ENCODE peak calls at places on chromosomes 6 and 20, in six cellular contexts. N is AG10803, D is psoas muscle, S is cardiac muscle cell, B is fibroblast of pulmonary artery, U is fibroblast of lung. M is an unnamed sample.

GRCh38 chr6:39887692-39888450 is 46.4 kb downstream of the MOCS1 start:
- DNase-seq in S (peak), U (peak), D (peak), N (peak), B (peak), M (peak)

GRCh38 chr20:44133424-44133823 is 53.6 kb downstream of the JPH2 start:
- DNase-seq in D (no peak), U (no peak), N (no peak), S (no peak), B (no peak), M (no peak)

GRCh38 chr6:5334341-5334740 is 73.0 kb downstream of the FARS2 start:
- DNase-seq in N (peak), B (peak), D (no peak), S (no peak), U (peak), M (peak)

GRCh38 chr6:143333749-143334520 is 116.6 kb downstream of the ADAT2 start:
- DNase-seq in D (no peak), N (no peak), S (no peak), U (no peak), B (no peak), M (no peak)

GRCh38 chr6:151805286-151805840 is 2.1 kb upstream of the ESR1 start:
- DNase-seq in B (no peak), D (peak), U (no peak), S (peak), N (peak), M (peak)

GRCh38 chr20:53609501-53610445 is 16.1 kb upstream of the ZNF217 start:
- DNase-seq in B (no peak), S (no peak), D (peak), N (peak), U (peak), M (peak)

GRCh38 chr6:72894091-72894490 is 272.2 kb downstream of the KCNQ5 start:
- DNase-seq in B (no peak), N (no peak), U (peak), D (no peak), S (no peak), M (no peak)

GRCh38 chr6:118565317-118565960 is 17.3 kb downstream of the PLN start:
- DNase-seq in S (peak), D (no peak), N (no peak), U (peak), B (no peak), M (peak)

GRCh38 chr6:155676346-155676745 is 220.7 kb upstream of the NOX3 start:
- DNase-seq in D (no peak), S (no peak), B (no peak), U (no peak), N (no peak), M (no peak)

GRCh38 chr6:89145461-89145961 is 344 bp upstream of the PM20D2 start:
- DNase-seq in D (no peak), B (peak), U (peak), S (no peak), N (no peak), M (peak)

GRCh38 chr6:106974999-106975698 is 620 bp upstream of the CD24 start:
- DNase-seq in N (peak), U (peak), D (peak), S (peak), B (no peak), M (no peak)

GRCh38 chr20:57851786-57852185 is 142.0 kb upstream of the PMEPA1 start:
- DNase-seq in U (peak), D (no peak), N (no peak), B (no peak), S (no peak), M (no peak)

GRCh38 chr6:96899019-96899418 is 1.3 kb upstream of the NDUFAF4 start:
- DNase-seq in U (peak), D (no peak), S (peak), N (peak), B (peak), M (peak)

GRCh38 chr20:17579369-17580039 is 9.6 kb downstream of the DSTN start:
- DNase-seq in D (no peak), U (no peak), B (no peak), N (no peak), S (no peak), M (peak)

GRCh38 chr20:40883097-40883496 is 145.5 kb upstream of the TOP1 start:
- DNase-seq in B (no peak), S (no peak), U (no peak), N (no peak), D (no peak), M (no peak)

GRCh38 chr6:110708295-110708965 is 106.8 kb downstream of the CDK19 start:
- DNase-seq in N (peak), D (no peak), S (no peak), U (peak), B (peak), M (peak)

GRCh38 chr20:34522969-34523871 is 7.0 kb downstream of the DYNLRB1 start:
- DNase-seq in B (peak), N (peak), U (peak), S (peak), D (peak), M (peak)

GRCh38 chr6:3977875-3978711 is 100.8 kb downstream of the FAM217A start:
- DNase-seq in U (peak), S (peak), B (peak), N (peak), D (peak), M (peak)

GRCh38 chr6:157682856-157683481 is 140.1 kb upstream of the SNX9 start:
- DNase-seq in B (peak), D (no peak), N (peak), U (peak), S (no peak), M (peak)

GRCh38 chr20:14220986-14221385 is 116.4 kb downstream of the FLRT3 start:
- DNase-seq in D (no peak), S (no peak), N (no peak), B (no peak), U (no peak), M (no peak)

GRCh38 chr20:62455929-62456328 is 19.9 kb downstream of the GATA5 start:
- DNase-seq in B (no peak), D (no peak), S (no peak), N (no peak), U (no peak), M (no peak)

GRCh38 chr6:41689171-41690008 is 46.0 kb downstream of the TFEB start:
- DNase-seq in D (no peak), N (peak), U (peak), B (peak), S (no peak), M (peak)

GRCh38 chr6:72554761-72555221 is 67.1 kb upstream of the KCNQ5 start:
- DNase-seq in U (peak), B (peak), N (peak), S (no peak), D (no peak), M (no peak)

GRCh38 chr6:43541774-43542471 is 25.0 kb downstream of the POLR1C start:
- DNase-seq in U (no peak), B (no peak), N (no peak), S (no peak), D (no peak), M (no peak)

GRCh38 chr6:134714679-134715078 is 235.2 kb downstream of the ALDH8A1 start:
- DNase-seq in B (peak), N (no peak), U (peak), D (peak), S (no peak), M (peak)

GRCh38 chr6:33983109-33983475 is 162.8 kb downstream of the GRM4 start:
- DNase-seq in U (no peak), B (no peak), D (no peak), N (peak), S (no peak), M (no peak)

GRCh38 chr20:2210646-2211556 is 84.9 kb upstream of the TGM3 start:
- DNase-seq in N (peak), D (peak), U (peak), S (no peak), B (peak), M (peak)

GRCh38 chr6:69164564-69165252 is 529.6 kb downstream of the ADGRB3 start:
- DNase-seq in D (no peak), B (no peak), S (peak), U (no peak), N (no peak), M (no peak)

GRCh38 chr20:47220161-47220582 is 136.3 kb downstream of the ZMYND8 start:
- DNase-seq in N (peak), U (no peak), D (peak), B (peak), S (peak), M (no peak)

GRCh38 chr20:62925420-62926228 is 681 bp downstream of the DIDO1 start:
- DNase-seq in S (peak), D (peak), B (peak), U (peak), N (peak), M (no peak)

GRCh38 chr20:63681609-63682142 is 14.8 kb upstream of the TNFRSF6B start:
- DNase-seq in D (no peak), U (no peak), B (no peak), N (no peak), S (no peak), M (no peak)

GRCh38 chr20:63955281-63955845 is 853 bp downstream of the UCKL1 start:
- DNase-seq in U (peak), N (peak), S (peak), D (peak), B (no peak), M (peak)

GRCh38 chr6:159068904-159069578 is 24.2 kb upstream of the TAGAP start:
- DNase-seq in U (no peak), D (no peak), S (no peak), B (no peak), N (no peak), M (no peak)

GRCh38 chr6:168166627-168167026 is 87.6 kb upstream of the FRMD1 start:
- DNase-seq in N (no peak), B (no peak), U (no peak), S (no peak), D (no peak), M (no peak)

GRCh38 chr6:31083742-31084354 is 28.5 kb downstream of the C6orf15 start:
- DNase-seq in D (peak), N (peak), S (peak), U (peak), B (peak), M (peak)

GRCh38 chr20:23132930-23133559 is 46.9 kb upstream of the CD93 start:
- DNase-seq in S (no peak), U (no peak), B (peak), D (no peak), N (no peak), M (no peak)

GRCh38 chr6:114740547-114740946 is 397.7 kb upstream of the HS3ST5 start:
- DNase-seq in S (no peak), B (no peak), D (no peak), N (no peak), U (peak), M (no peak)

GRCh38 chr20:35120012-35120701 is 27.0 kb downstream of the EDEM2 start:
- DNase-seq in U (peak), D (no peak), S (no peak), N (no peak), B (peak), M (peak)

GRCh38 chr6:18324708-18325047 is 60.3 kb upstream of the DEK start:
- DNase-seq in N (no peak), U (no peak), S (no peak), B (no peak), D (no peak), M (no peak)

GRCh38 chr6:18327621-18328548 is 59.3 kb upstream of the RNF144B start:
- DNase-seq in S (no peak), U (no peak), B (peak), N (no peak), D (no peak), M (no peak)

GRCh38 chr6:18326001-18326400 is 61.1 kb upstream of the RNF144B start:
- DNase-seq in S (no peak), U (no peak), D (no peak), N (no peak), B (no peak), M (no peak)

GRCh38 chr6:18326980-18327379 is 60.2 kb upstream of the RNF144B start:
- DNase-seq in S (no peak), U (no peak), D (no peak), N (no peak), B (no peak), M (no peak)

GRCh38 chr6:18323935-18324707 is 59.8 kb upstream of the DEK start:
- DNase-seq in S (peak), N (peak), U (peak), B (peak), D (no peak), M (peak)
- TF ChIP-seq CTCF in S (peak), N (peak), U (peak), B (peak), D (peak), M (peak)

DNA sequence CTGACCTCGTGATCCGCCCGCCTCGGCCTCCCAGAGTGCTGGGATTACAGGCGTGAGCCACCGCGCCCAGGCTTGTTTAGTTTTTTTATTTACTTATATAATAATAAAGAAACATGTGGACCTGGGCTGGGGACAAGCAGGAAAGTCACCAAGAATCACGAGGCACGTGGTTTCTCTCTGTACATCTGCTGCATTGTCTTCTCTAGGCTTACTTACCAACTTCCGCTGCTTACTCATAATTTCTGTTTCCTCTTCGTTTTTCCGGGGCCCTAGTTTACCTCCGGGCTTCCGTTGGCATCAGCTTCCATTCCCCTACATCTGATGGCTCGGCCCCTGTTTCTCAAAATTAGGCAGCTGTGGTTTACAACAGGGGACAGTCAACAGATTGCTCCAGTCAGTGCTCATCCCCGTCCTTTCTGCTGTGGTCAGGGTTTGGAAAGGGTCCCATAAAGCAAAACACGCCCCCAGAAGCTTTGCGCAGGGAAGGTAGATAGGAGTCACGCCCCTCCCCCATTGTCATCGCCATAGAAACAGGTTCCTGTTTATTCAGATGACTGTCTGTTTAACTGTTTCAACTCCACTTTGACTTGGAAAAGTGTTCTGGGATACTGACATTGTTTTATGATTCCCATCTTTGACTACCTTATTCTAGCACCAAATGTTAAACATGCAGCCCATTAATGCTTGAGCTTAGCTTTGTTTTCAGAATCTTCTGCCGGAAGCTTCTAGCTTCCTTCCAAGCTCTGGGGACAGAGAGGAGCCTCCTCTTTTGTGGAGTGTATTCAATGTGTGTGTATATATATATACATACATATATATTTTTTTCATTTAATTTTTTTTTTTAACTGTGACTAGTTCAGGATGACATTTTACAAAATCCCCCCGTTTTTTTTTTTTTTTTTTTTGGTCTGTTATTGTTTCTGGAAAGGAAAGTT is 32.0 kb upstream of the TXLNB start:
- DNase-seq in N (peak), U (peak), B (peak), D (peak), S (no peak), M (peak)
- H3K4me3 ChIP-seq in N (no peak), U (peak), B (no peak), D (peak), S (no peak), M (peak)

GRCh38 chr20:30500829-30501440 is 756.5 kb upstream of the DEFB115 start:
- DNase-seq in U (no peak), B (no peak), D (no peak), N (no peak), S (no peak), M (no peak)
- TF ChIP-seq CTCF in U (no peak), B (no peak), D (no peak), N (no peak), S (no peak), M (no peak)

GRCh38 chr20:36313476-36313875 is 7.3 kb downstream of the DLGAP4 start:
- DNase-seq in D (no peak), U (no peak), S (no peak), B (no peak), N (no peak), M (no peak)
- H3K4me3 ChIP-seq in D (no peak), U (no peak), S (no peak), B (no peak), N (no peak), M (no peak)

GRCh38 chr20:888057-888456 is 28.1 kb downstream of the ANGPT4 start:
- DNase-seq in D (no peak), S (no peak), U (no peak), B (no peak), N (no peak), M (no peak)
- TF ChIP-seq CTCF in D (no peak), S (no peak), U (no peak), B (no peak), N (no peak), M (no peak)

DNA sequence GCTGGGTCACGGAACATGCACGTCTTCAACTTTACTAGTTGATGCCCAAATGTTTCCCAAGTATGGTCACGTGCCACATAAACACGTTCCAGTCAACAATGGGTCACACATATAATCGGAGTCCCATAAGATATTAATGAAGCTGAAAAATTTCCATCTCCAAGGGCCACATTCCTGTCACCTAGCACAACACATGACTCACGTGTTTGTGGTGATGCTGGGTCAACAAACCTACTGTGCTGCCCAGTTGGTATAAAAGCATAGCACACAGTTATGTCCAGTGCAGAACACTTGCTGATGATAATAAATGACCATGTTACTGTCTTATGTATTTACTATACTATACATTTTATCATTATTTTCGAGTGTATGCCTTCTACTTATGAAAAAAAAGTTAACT is 68.0 kb upstream of the INSM1 start:
- DNase-seq in S (no peak), U (no peak), B (no peak), D (no peak), N (no peak), M (no peak)
- H3K4me3 ChIP-seq in S (no peak), U (no peak), B (no peak), D (no peak), N (no peak), M (no peak)

DNA sequence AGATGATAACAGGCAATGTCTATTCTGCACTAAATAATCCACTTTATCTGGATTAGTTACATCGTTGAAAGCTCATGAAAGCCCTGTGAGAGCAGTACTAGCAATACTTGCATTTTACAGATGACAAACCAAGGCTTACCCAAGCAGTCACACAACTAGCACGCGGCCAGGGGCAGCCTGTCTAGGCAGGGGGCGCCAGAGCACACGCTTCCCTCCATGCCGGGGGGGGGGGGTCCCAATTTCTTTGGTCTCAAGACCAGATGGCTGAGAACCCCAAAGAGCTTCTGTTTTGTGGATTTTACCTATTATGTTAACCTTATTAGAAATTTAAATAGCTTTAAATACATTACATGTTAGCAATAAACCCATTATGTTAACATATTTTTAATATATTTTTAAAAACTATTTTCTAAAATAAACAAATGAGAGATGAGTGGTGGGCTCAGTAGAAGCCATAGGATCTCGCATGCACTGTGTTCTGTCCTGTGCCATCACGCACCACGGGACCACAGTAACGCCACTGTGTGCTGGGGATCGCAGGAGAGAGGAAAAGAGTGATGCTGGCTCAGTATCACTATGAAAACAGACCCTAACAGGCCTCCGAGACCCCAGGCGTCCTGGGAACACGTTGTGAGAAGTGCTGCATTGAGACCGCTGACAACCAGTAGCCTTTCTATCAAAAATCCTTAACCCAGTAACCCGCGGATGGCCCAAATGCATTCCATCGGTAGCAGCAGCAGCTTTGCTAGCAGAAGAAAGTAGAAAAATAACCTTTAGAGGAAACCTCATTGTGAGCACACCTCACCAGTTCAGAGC is 5.3 kb upstream of the PRR18 start:
- DNase-seq in N (peak), U (peak), B (peak), S (peak), D (no peak), M (no peak)
- TF ChIP-seq CTCF in N (peak), U (peak), B (peak), S (peak), D (peak), M (peak)

M was measured in foreskin fibroblast.